ENCODE peak calls at places on chromosomes 3 and 15, in ten cellular contexts. J, E, V, P, U, Q, T, G, I and B are unnamed samples.

GRCh38 chr15:49876401-49877038 is 242.5 kb downstream of the ATP8B4 start:
- DNase-seq in G (no peak), I (peak), E (no peak), V (no peak), U (no peak), P (no peak), Q (no peak), T (no peak), J (peak), B (no peak)

GRCh38 chr3:182241777-182242556 is 530.2 kb downstream of the SOX2 start:
- DNase-seq in Q (no peak), U (peak), V (peak), I (no peak), T (no peak), G (peak), E (peak), P (no peak), J (peak), B (peak)

GRCh38 chr3:123372789-123373534 is 75.9 kb downstream of the ADCY5 start:
- DNase-seq in V (no peak), J (no peak), G (no peak), T (no peak), U (no peak), Q (no peak), P (no peak), E (no peak), I (no peak), B (no peak)

GRCh38 chr3:152402698-152403456 is 134.1 kb downstream of the MBNL1 start:
- DNase-seq in I (no peak), T (no peak), Q (no peak), E (no peak), U (no peak), V (no peak), P (no peak), G (no peak), J (no peak), B (no peak)

GRCh38 chr3:8443829-8444791 is 57.5 kb upstream of the LMCD1 start:
- DNase-seq in P (no peak), T (no peak), G (peak), J (peak), Q (peak), E (peak), I (peak), U (peak), V (peak), B (peak)

GRCh38 chr3:4981160-4981687 is 2.0 kb downstream of the BHLHE40 start:
- DNase-seq in Q (no peak), P (no peak), V (no peak), T (no peak), E (no peak), U (no peak), I (no peak), G (no peak), J (no peak), B (no peak)

GRCh38 chr3:77256584-77257488 is 216.9 kb downstream of the ROBO2 start:
- DNase-seq in P (no peak), T (no peak), U (no peak), Q (no peak), V (no peak), I (no peak), E (no peak), J (no peak), G (no peak), B (no peak)

GRCh38 chr3:121496841-121497240 is 48.9 kb downstream of the POLQ start:
- DNase-seq in I (no peak), T (no peak), V (no peak), P (no peak), J (no peak), U (no peak), G (no peak), E (no peak), Q (no peak), B (no peak)

GRCh38 chr3:170244566-170244965 is 22.3 kb downstream of the PRKCI start:
- DNase-seq in P (no peak), V (no peak), T (no peak), U (no peak), J (no peak), G (no peak), I (no peak), Q (peak), E (no peak), B (no peak)

GRCh38 chr3:170240671-170241070 is 18.4 kb downstream of the PRKCI start:
- DNase-seq in I (no peak), E (no peak), T (no peak), J (no peak), Q (no peak), G (no peak), U (no peak), P (no peak), V (no peak), B (no peak)
- H3K27ac ChIP-seq in I (no peak), E (no peak), T (no peak), J (no peak), Q (peak), G (no peak), U (no peak), P (no peak), V (no peak), B (no peak)

GRCh38 chr3:100210777-100211145 is 50.0 kb upstream of the TBC1D23 start:
- DNase-seq in P (no peak), J (no peak), G (no peak), I (peak), Q (no peak), T (no peak), U (no peak), E (no peak), V (no peak), B (no peak)

GRCh38 chr3:100209169-100209568 is 51.6 kb upstream of the TBC1D23 start:
- DNase-seq in I (no peak), G (no peak), U (no peak), J (no peak), P (no peak), T (no peak), V (no peak), E (no peak), Q (no peak), B (no peak)

GRCh38 chr3:100206687-100207086 is 54.1 kb upstream of the TBC1D23 start:
- DNase-seq in G (no peak), J (no peak), U (no peak), E (no peak), Q (no peak), T (no peak), V (no peak), I (no peak), P (no peak), B (no peak)

GRCh38 chr3:100207886-100208285 is 52.9 kb upstream of the TBC1D23 start:
- DNase-seq in I (no peak), Q (no peak), J (no peak), U (no peak), V (no peak), P (no peak), E (no peak), T (no peak), G (no peak), B (no peak)

GRCh38 chr3:100209948-100210776 is 50.6 kb upstream of the TBC1D23 start:
- DNase-seq in U (no peak), J (no peak), I (no peak), P (no peak), T (no peak), Q (no peak), V (no peak), E (no peak), G (no peak), B (no peak)
- H3K27ac ChIP-seq in U (peak), J (peak), I (peak), P (peak), T (peak), Q (no peak), V (no peak), E (peak), G (no peak), B (no peak)

GRCh38 chr3:46498916-46499519 is 1.2 kb downstream of the RTP3 start:
- DNase-seq in T (no peak), E (no peak), J (no peak), U (no peak), V (no peak), P (no peak), I (no peak), Q (no peak), G (no peak), B (no peak)

GRCh38 chr3:46500631-46501377 is 3.0 kb downstream of the RTP3 start:
- DNase-seq in J (no peak), V (no peak), U (no peak), T (no peak), P (no peak), G (no peak), Q (no peak), E (no peak), I (no peak), B (no peak)

GRCh38 chr3:46495901-46496456 is 1.8 kb upstream of the RTP3 start:
- DNase-seq in T (no peak), P (no peak), G (no peak), V (no peak), U (no peak), E (no peak), Q (no peak), J (no peak), I (no peak), B (no peak)

GRCh38 chr3:46497556-46498265 is at the start of gene RTP3:
- DNase-seq in I (no peak), P (no peak), J (no peak), Q (no peak), T (no peak), G (no peak), E (no peak), V (peak), U (no peak), B (no peak)

GRCh38 chr3:46496745-46497555 is 826 bp upstream of the RTP3 start:
- DNase-seq in G (no peak), E (no peak), U (no peak), P (no peak), J (no peak), Q (no peak), T (peak), V (peak), I (peak), B (no peak)
- H3K27ac ChIP-seq in G (no peak), E (no peak), U (no peak), P (no peak), J (no peak), Q (no peak), T (no peak), V (peak), I (no peak), B (no peak)

GRCh38 chr3:38986901-38987300 is 64.8 kb downstream of the SCN11A start:
- DNase-seq in I (no peak), U (no peak), J (no peak), V (no peak), T (no peak), G (no peak), E (no peak), P (no peak), Q (no peak), B (no peak)

GRCh38 chr3:38985981-38986380 is 65.8 kb downstream of the SCN11A start:
- DNase-seq in P (no peak), I (no peak), U (no peak), G (no peak), J (no peak), V (no peak), Q (no peak), T (no peak), E (no peak), B (no peak)

GRCh38 chr3:38984110-38984509 is 67.6 kb downstream of the SCN11A start:
- DNase-seq in U (no peak), G (no peak), V (no peak), P (no peak), Q (no peak), E (no peak), T (no peak), J (no peak), I (no peak), B (no peak)

GRCh38 chr3:38984731-38985130 is 67.0 kb downstream of the SCN11A start:
- DNase-seq in I (no peak), T (no peak), Q (no peak), G (no peak), E (no peak), P (no peak), U (no peak), V (no peak), J (no peak), B (no peak)

DNA sequence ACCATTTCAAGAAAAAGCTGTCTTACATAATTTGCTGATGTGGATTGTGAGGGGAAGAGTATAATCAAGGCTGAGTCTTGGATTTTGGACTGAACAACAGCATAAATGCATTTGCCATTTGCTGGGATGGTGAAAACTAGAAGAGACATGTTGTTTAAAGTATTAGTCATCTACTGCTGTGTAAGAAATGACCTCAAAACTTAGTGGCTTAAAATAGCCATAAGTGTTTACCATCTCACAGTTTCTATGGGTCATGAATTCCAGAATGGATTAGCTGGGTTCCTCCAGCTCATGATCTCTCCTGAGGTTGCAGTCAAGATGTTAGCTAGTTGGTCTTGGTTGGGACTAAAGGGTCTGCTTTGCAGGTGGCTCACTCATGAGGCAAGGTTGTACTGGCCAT is 66.2 kb downstream of the SCN11A start:
- DNase-seq in E (no peak), P (no peak), Q (no peak), G (no peak), T (no peak), I (no peak), V (no peak), U (no peak), J (no peak), B (no peak)
- H3K27ac ChIP-seq in E (no peak), P (no peak), Q (no peak), G (no peak), T (no peak), I (no peak), V (no peak), U (no peak), J (no peak), B (no peak)

GRCh38 chr3:12143949-12144504 is 14.7 kb downstream of the TIMP4 start:
- DNase-seq in G (no peak), U (peak), T (no peak), J (peak), P (no peak), Q (no peak), E (peak), V (no peak), I (no peak), B (peak)
- H3K27ac ChIP-seq in G (no peak), U (peak), T (no peak), J (peak), P (peak), Q (no peak), E (peak), V (no peak), I (no peak), B (peak)

GRCh38 chr15:68578960-68579935 is at the start of gene CORO2B:
- DNase-seq in J (peak), I (no peak), E (peak), P (no peak), T (no peak), G (peak), Q (peak), V (no peak), U (no peak), B (peak)

GRCh38 chr15:68580026-68580882 is 1.5 kb downstream of the CORO2B start:
- DNase-seq in G (no peak), Q (no peak), J (peak), I (no peak), T (no peak), P (no peak), V (no peak), U (no peak), E (peak), B (no peak)

GRCh38 chr15:68580883-68581155 is 2.0 kb downstream of the CORO2B start:
- DNase-seq in Q (no peak), J (no peak), V (no peak), U (no peak), E (no peak), P (no peak), I (no peak), T (no peak), G (no peak), B (peak)

GRCh38 chr15:68576253-68577236 is 2.2 kb upstream of the CORO2B start:
- DNase-seq in J (no peak), I (no peak), P (no peak), T (no peak), V (no peak), E (no peak), Q (no peak), U (no peak), G (no peak), B (no peak)

DNA sequence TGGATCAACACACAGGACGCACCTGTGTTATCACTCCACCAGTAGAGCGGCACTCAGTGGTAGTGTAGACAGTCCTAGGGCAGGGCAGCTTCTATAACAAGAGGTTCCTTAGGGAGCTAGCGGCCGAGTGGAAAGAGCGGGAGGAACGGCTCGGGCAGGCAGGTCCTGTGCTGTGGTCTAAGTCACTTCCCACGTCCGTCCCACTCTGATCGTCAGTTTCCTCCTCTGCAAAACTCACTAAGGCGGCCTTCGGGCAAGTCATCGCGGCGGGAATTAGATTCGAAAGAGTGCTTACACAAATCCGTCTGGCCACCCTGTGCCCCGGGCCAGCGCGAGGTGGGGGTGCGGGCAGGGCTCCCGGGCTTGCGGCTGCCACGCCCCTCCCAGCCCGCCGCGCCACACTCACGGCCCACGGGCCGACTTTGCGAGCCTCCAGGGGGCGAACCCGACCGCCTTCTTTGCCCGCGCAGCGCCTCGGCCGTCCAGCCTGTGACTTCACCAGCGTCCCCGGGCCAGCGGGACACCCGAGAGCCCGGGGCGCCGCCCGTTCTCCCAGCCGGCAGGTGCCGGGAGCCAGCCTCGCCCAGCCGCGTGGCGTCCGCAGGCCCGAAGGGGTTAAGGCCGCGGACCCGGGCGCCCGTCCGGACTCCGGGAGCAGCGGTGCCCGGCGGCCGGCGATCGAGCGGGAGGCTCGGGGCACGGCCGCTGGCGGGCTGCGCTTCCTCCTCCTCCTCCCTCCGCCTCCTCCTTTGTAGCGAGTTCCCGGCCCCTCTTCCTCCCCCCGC is 426 bp upstream of the CORO2B start:
- DNase-seq in E (peak), Q (peak), U (peak), I (no peak), T (peak), G (peak), P (no peak), J (peak), V (peak), B (peak)
- H3K27ac ChIP-seq in E (peak), Q (peak), U (peak), I (no peak), T (no peak), G (peak), P (peak), J (peak), V (no peak), B (peak)